ENCODE peak calls at places on chromosome 17, in five cellular contexts. D, O, W, R and U are unnamed samples.

GRCh38 chr17:74480290-74480689 is 13.9 kb downstream of the CD300A start:
- DNase-seq in D (no peak), O (no peak), R (no peak), W (no peak), U (no peak)

GRCh38 chr17:62681939-62682381 is 54.5 kb downstream of the MRC2 start:
- DNase-seq in O (no peak), W (no peak), D (no peak), R (no peak), U (no peak)

GRCh38 chr17:49707246-49707607 is 537 bp downstream of the SLC35B1 start:
- DNase-seq in D (peak; percentile 54), O (no peak), W (peak; percentile 36), R (peak; percentile 61), U (peak; percentile 56)

GRCh38 chr17:72590882-72591499 is 470.2 kb downstream of the SOX9 start:
- DNase-seq in R (no peak), W (peak; percentile 53), D (no peak), O (no peak), U (no peak)

GRCh38 chr17:8225813-8226535 is 15.6 kb upstream of the AURKB start:
- DNase-seq in O (peak; percentile 68), R (peak; percentile 94), D (peak; percentile 77), W (peak; percentile 44), U (peak; percentile 23)

GRCh38 chr17:37742762-37743611 is 1.9 kb downstream of the HNF1B start:
- DNase-seq in R (peak; percentile 84), O (no peak), D (no peak), W (peak; percentile 55), U (no peak)

GRCh38 chr17:1011760-1012735 is 15.1 kb downstream of the TIMM22 start:
- DNase-seq in W (no peak), O (no peak), R (no peak), D (no peak), U (no peak)

GRCh38 chr17:17445925-17446665 is 30.7 kb upstream of the MED9 start:
- DNase-seq in W (peak; percentile 98), R (peak; percentile 72), D (no peak), O (no peak), U (no peak)

GRCh38 chr17:66165537-66166123 is 26.3 kb downstream of the CEP112 start:
- DNase-seq in R (no peak), W (peak; percentile 65), O (peak; percentile 5), D (no peak), U (no peak)

GRCh38 chr17:41781404-41782110 is 5.0 kb downstream of the JUP start:
- DNase-seq in R (no peak), D (no peak), W (no peak), O (no peak), U (no peak)

GRCh38 chr17:81069084-81069645 is 34.2 kb downstream of the BAIAP2 start:
- DNase-seq in R (no peak), O (no peak), D (no peak), W (no peak), U (no peak)

GRCh38 chr17:78358538-78359215 is 1.2 kb downstream of the SOCS3 start:
- DNase-seq in W (no peak), O (no peak), D (no peak), R (peak; percentile 81), U (peak; percentile 48)

GRCh38 chr17:78356163-78356713 is 3.6 kb downstream of the SOCS3 start:
- DNase-seq in D (peak; percentile 96), O (peak; percentile 97), R (peak; percentile 87), W (peak; percentile 67), U (peak; percentile 92)

GRCh38 chr17:78357177-78357586 is 2.7 kb downstream of the SOCS3 start:
- DNase-seq in R (no peak), O (no peak), W (no peak), D (no peak), U (no peak)

GRCh38 chr17:78359216-78359935 is 501 bp downstream of the SOCS3 start:
- DNase-seq in R (no peak), D (no peak), W (peak; percentile 81), O (no peak), U (no peak)

GRCh38 chr17:78357687-78358537 is 2.0 kb downstream of the SOCS3 start:
- DNase-seq in W (no peak), R (peak; percentile 84), O (no peak), D (no peak), U (no peak)
- H3K4me3 ChIP-seq in W (peak overlapping the region; percentile 86), R (peak overlapping the region; percentile 94), O (peak overlapping the region; percentile 80), D (peak overlapping the region; percentile 90), U (peak overlapping the region; percentile 77)

DNA sequence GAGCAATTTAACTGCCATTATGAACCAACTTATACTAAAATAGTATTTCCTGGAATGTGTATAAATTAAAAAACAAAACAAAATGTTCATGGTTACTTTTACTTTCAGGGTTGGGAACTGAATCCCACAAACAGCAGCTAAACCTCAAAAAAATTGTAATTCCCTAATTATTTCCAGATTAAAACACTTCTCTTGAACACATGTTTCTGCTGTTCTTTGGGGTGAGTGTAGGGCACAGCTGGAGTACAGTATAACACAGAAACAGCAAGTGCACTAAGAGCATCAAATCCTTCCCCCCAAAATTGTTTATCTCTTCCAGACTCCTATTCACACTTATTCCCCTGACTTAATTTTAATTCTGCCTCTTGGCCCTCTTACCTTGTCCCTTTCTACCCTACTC is 56.4 kb downstream of the KANSL1 start:
- DNase-seq in O (no peak), W (no peak), D (no peak), R (no peak), U (no peak)
- H3K4me1 ChIP-seq in O (peaks cover 59% of the 10 kb centered on the region), W (peaks cover 50% of the 10 kb centered on the region), D (peaks cover 78% of the 10 kb centered on the region), R (no peaks in the 10 kb centered on the region), U (peaks cover 85% of the 10 kb centered on the region)

GRCh38 chr17:29346462-29346861 is 43.7 kb upstream of the TAOK1 start:
- DNase-seq in O (no peak), R (no peak), D (no peak), W (no peak), U (no peak)
- H3K4me3 ChIP-seq in O (no peak overlapping the region), R (no peak overlapping the region), D (no peak overlapping the region), W (no peak overlapping the region), U (no peak overlapping the region)

GRCh38 chr17:6453279-6454024 is 9.2 kb downstream of the PIMREG start:
- DNase-seq in D (no peak), O (no peak), W (no peak), R (no peak), U (no peak)
- H3K4me1 ChIP-seq in D (peaks cover 5% of the 10 kb centered on the region), O (peaks cover 43% of the 10 kb centered on the region), W (peaks cover 18% of the 10 kb centered on the region), R (no peaks in the 10 kb centered on the region), U (peaks cover 5% of the 10 kb centered on the region)

GRCh38 chr17:10114931-10115535 is 83.4 kb downstream of the GAS7 start:
- DNase-seq in R (peak; percentile 80), D (peak; percentile 92), W (peak; percentile 87), O (peak; percentile 13), U (no peak)
- H3K4me3 ChIP-seq in R (no peak overlapping the region), D (peak overlapping the region; percentile 47), W (peak overlapping the region; percentile 28), O (no peak overlapping the region), U (no peak overlapping the region)

DNA sequence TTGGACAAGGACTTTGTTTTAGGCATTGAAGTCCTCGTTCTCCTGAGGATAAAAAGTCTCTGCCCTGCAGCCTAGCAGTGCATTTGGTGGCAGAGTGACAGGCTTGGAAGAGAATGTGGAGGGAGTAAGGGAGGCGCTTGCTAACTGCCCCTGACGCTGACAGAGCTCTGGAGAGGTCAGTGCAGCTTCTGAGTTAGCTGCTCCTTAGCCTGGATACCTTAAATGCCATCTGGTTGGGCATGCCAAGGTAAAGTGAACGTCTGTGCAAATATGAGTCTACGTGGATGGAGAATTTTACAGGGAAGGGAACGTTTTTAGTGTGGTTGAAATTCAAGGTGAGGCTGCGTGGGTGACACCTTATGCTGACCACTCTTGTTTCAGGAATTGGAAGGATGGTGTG is 44.4 kb downstream of the SEC14L1 start:
- DNase-seq in R (no peak), O (no peak), D (no peak), W (no peak), U (no peak)
- H3K4me1 ChIP-seq in R (no peaks in the 10 kb centered on the region), O (peaks cover 64% of the 10 kb centered on the region), D (peaks cover 59% of the 10 kb centered on the region), W (no peaks in the 10 kb centered on the region), U (peaks cover 75% of the 10 kb centered on the region)

DNA sequence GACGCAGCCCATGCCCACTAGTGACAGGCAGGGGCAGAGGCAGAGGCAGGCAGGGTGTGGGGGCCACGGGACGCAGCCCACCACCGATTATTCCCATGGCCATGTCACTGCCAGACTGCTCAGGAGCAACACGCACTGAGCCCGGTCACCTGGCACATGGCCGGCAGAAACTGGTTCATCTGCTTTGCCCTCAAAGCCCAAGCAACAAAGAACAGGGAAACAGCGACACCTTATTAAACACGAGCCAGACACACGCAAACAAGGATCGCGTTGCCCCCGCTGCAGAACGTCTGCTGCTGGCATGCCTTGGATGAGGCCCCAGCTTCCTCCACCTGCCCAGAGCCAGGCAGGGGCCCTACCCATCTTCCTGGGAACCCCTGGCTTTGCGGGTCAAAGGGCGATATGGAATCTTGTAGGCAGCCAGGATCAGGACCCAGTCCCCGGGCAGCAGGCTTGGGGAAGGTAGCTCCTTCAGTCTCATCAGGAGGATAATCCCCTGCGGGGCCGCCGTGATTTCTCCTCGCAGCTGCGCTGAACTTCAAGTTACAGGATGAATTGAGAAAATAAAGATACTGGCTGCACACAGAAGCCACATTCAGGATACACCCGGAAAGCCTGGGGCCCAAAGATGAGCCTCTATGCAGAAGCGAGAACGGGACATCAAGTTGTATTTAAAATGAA is 4.8 kb downstream of the TBC1D16 start:
- DNase-seq in R (no peak), W (no peak), O (no peak), D (no peak), U (no peak)
- H3K4me3 ChIP-seq in R (no peak overlapping the region), W (no peak overlapping the region), O (no peak overlapping the region), D (no peak overlapping the region), U (no peak overlapping the region)

DNA sequence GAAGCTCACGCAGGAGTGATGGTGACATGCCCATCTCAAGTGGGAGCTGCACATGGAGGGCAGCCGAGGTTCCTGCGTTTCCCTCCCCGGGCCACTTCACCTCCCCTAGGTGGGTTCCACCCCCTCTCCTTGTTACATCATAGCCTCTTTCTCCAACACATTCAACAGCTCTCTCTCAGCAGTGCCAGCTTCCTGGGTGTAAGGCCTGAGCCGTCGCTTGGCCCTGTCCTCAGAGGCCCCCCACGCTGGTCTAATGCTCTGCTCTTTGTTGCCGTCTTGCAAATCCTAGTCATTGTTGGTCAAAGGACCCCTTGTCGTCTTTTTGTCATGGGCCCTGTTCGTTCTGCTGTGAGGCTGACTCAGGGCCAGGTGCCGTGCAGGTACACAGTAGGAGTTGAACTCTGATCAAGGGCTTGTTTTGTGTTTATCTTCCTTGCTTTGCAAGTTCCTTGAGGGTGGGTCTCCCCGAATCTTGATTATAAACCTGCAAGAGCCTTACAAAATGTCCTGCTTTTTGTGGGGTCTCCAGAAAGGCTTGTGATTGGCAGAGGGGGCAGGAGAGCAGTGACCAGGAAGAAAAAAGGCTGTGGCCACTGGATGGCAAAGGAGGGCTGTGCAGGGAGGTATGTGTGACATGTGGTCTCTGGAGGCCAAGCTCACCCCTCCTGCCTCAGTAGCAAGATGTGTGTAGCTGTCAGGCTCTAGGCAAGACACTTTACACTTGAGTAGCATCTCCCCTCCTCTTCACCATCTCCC is 136.6 kb downstream of the CCDC182 start:
- DNase-seq in D (no peak), W (no peak), O (no peak), R (no peak), U (no peak)
- H3K4me1 ChIP-seq in D (peaks cover 61% of the 10 kb centered on the region), W (peaks cover 20% of the 10 kb centered on the region), O (peaks cover 34% of the 10 kb centered on the region), R (peaks cover 10% of the 10 kb centered on the region), U (peaks cover 49% of the 10 kb centered on the region)